ENCODE peak calls at places on chromosomes 6 and 20, in four cellular contexts. O, S, Y and E are unnamed samples.

GRCh38 chr20:13492001-13492480 is 146.7 kb downstream of the TASP1 start:
- DNase-seq in S (peak; percentile 81), Y (no peak), O (no peak), E (no peak)

GRCh38 chr20:15895126-15895525 is 678.1 kb downstream of the KIF16B start:
- DNase-seq in O (no peak), S (no peak), Y (no peak), E (no peak)

GRCh38 chr20:62027116-62027515 is 38.6 kb downstream of the TAF4 start:
- DNase-seq in Y (no peak), S (peak; percentile 35), O (no peak), E (no peak)

GRCh38 chr6:17928514-17929430 is 58.7 kb downstream of the KIF13A start:
- DNase-seq in Y (no peak), S (peak; percentile 76), O (no peak), E (no peak)

GRCh38 chr20:53872081-53872541 is 198.3 kb downstream of the BCAS1 start:
- DNase-seq in S (peak; percentile 32), Y (peak; percentile 50), O (no peak), E (no peak)

GRCh38 chr20:24098886-24099285 is 110.3 kb upstream of the GGTLC1 start:
- DNase-seq in Y (no peak), O (no peak), S (peak; percentile 37), E (no peak)

GRCh38 chr6:90691823-90692222 is 105.0 kb upstream of the MAP3K7 start:
- DNase-seq in S (no peak), Y (no peak), O (no peak), E (no peak)

GRCh38 chr6:45650527-45651135 is 272.9 kb upstream of the SUPT3H start:
- DNase-seq in O (no peak), S (peak; percentile 98), Y (no peak), E (no peak)

GRCh38 chr6:46719099-46719498 is 16.1 kb downstream of the PLA2G7 start:
- DNase-seq in O (no peak), S (peak; percentile 89), Y (no peak), E (no peak)

GRCh38 chr6:88629838-88630462 is 333.5 kb downstream of the RNGTT start:
- DNase-seq in O (no peak), Y (no peak), S (peak; percentile 6), E (no peak)

GRCh38 chr6:71349395-71349794 is 60.8 kb downstream of the OGFRL1 start:
- DNase-seq in S (peak; percentile 37), O (no peak), Y (peak; percentile 22), E (no peak)

GRCh38 chr20:46126440-46127056 is 8.4 kb downstream of the CD40 start:
- DNase-seq in S (no peak), Y (no peak), O (no peak), E (no peak)

GRCh38 chr20:41316602-41317535 is 662 bp downstream of the ZHX3 start:
- DNase-seq in Y (peak; percentile 50), O (peak; percentile 71), S (peak; percentile 95), E (peak; percentile 97)

GRCh38 chr20:16609066-16609465 is 35.8 kb upstream of the KIF16B start:
- DNase-seq in O (no peak), Y (no peak), S (no peak), E (no peak)

GRCh38 chr20:23293689-23294088 is 56.9 kb upstream of the NXT1 start:
- DNase-seq in S (no peak), Y (no peak), O (no peak), E (peak; percentile 29)

DNA sequence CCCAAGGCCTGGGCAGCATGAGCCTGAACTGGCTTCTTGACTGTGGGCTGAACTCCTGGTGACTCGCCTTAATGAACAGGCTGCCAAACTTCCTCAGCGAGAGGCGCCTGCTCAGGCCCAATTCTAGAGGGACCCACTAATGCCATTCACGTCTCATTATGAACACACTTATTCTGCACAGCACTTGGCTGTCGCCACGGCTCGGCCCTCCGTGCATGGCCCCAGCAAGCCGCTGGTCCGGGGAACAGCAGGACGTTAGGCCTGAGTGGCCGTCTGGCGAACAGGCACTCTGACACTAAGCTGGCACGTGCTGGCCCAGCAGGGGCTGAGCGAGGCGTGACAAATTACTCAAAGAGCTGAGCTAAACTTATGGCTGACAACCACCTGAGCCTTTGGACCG is 45.9 kb downstream of the INSM1 start:
- DNase-seq in O (no peak), Y (no peak), S (peak; percentile 17), E (no peak)
- H3K4me3 ChIP-seq in O (no peak overlapping the region), Y (no peak overlapping the region), S (no peak overlapping the region), E (no peak overlapping the region)

DNA sequence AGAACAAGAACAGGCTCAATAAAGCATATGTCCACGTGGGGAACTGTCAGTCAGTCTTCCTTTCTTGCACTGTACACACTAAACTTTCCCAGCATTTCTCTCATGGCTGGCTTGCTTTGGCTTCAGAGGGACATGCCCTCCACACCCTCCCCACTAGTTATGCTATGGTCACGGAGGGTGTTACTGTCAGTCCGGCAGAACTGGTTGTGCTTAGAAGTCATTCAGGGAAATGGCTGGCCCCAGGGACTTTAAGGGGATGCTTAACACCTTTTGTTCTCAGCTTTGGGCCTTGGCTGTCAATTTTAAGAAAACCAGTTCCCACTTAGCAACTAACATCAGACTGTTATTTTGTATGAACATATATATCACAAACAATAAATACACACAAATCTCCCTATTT is 55.1 kb downstream of the ELOVL5 start:
- DNase-seq in S (no peak), O (no peak), Y (no peak), E (no peak)
- H3K36me3 ChIP-seq in S (peaks cover 2% of the 10 kb centered on the region), O (no peaks in the 10 kb centered on the region), Y (no peaks in the 10 kb centered on the region), E (peaks cover 5% of the 10 kb centered on the region)

GRCh38 chr20:44703956-44704488 is 11.1 kb upstream of the CCN5 start:
- DNase-seq in O (no peak), S (no peak), Y (no peak), E (no peak)
- H3K27me3 ChIP-seq in O (no peaks in the 10 kb centered on the region), S (peaks cover 2% of the 10 kb centered on the region), Y (peaks cover 5% of the 10 kb centered on the region), E (no peaks in the 10 kb centered on the region)

GRCh38 chr6:34393968-34394305 is 1.5 kb upstream of the NUDT3 start:
- DNase-seq in Y (no peak), S (no peak), O (no peak), E (no peak)

GRCh38 chr6:34391711-34392496 is 565 bp downstream of the NUDT3 start:
- DNase-seq in S (peak; percentile 60), Y (peak; percentile 47), O (peak; percentile 32), E (peak; percentile 92)

GRCh38 chr6:34392497-34393190 is at the start of gene NUDT3:
- DNase-seq in Y (peak; percentile 92), S (peak; percentile 91), O (peak; percentile 92), E (peak; percentile 95)

GRCh38 chr6:34391023-34391485 is 1.4 kb downstream of the NUDT3 start:
- DNase-seq in Y (no peak), O (no peak), S (peak; percentile 75), E (peak; percentile 62)

DNA sequence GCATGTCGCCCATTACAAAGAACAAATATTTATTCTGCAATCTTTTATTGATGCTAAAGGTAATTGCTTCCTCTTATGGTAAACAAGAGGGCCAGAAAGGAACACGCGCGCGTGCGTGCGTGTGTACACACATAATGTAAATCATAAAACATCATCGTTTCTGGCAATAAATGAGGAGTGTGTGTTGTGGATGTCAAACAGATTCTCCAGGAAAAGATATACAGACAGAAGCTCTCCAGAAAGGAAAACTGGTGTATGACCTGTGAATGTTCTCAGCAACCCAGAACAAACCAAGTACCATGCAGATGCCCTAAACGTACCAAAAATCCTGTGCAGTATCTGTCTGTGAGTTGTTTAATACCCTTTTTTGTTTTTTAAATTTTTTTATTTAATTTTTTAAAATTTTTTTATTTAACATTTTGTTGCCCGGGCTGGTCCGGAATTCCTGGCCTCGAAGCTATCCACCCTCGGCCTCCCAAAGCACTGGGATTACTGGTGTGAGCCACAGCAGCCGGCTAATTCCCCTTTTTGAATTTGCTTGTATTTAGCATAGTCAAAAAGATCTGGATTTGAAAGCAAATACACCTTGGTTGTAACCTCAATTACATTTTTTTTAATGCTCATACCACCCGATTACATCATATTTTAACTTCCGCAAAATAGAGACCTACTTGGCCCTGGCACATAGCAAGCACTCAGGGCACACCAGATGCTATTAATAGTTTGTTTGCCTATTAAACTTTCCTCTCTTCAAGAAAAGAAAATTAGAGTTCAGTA is 910 bp upstream of the NUDT3 start:
- DNase-seq in Y (no peak), O (no peak), S (no peak), E (peak; percentile 32)
- H3K4me3 ChIP-seq in Y (peak overlapping the region; percentile 78), O (peak overlapping the region; percentile 96), S (peak overlapping the region; percentile 82), E (peak overlapping the region; percentile 76)